ENCODE peak calls at places on chromosomes 16 and 17, in ten cellular contexts. J is progenitor cell of endocrine pancreas; P is stimulated activated CD8-positive, alpha-beta memory T cell treated with anti-CD3 and anti-CD28 coated beads, Interleukin-12 subunit alpha, Interleukin-12 subunit beta, amount 100 ng/mL, for 4 hours; D is anterior cingulate cortex; G is amygdala; L is NCI-H1105; F is NAMALWA; N is HAP-1; H is GDM1; E is cardiac muscle cell. C is an unnamed sample.

GRCh38 chr17:74807925-74808324 is 31.8 kb upstream of the NAT9 start:
- DNase-seq in J (no peak), P (no peak), D (no peak), G (no peak), L (peak; percentile 94), F (no peak), N (no peak), H (no peak), E (no peak), C (no peak)

GRCh38 chr17:59124665-59125064 is 18.0 kb upstream of the TRIM37 start:
- DNase-seq in J (no peak), P (no peak), D (no peak), G (no peak), L (no peak), F (no peak), N (no peak), H (no peak), E (no peak), C (no peak)

GRCh38 chr16:75483222-75483621 is 12.0 kb downstream of the CHST6 start:
- DNase-seq in J (no peak), P (no peak), D (no peak), G (no peak), L (no peak), F (no peak), N (no peak), H (no peak), E (no peak), C (no peak)

GRCh38 chr16:11395008-11395948 is 50.0 kb downstream of the RMI2 start:
- DNase-seq in J (no peak), P (no peak), D (no peak), G (no peak), L (no peak), F (no peak), N (no peak), H (no peak), E (no peak), C (no peak)

GRCh38 chr16:89700649-89701424 is 668 bp downstream of the SPATA2L start:
- DNase-seq in J (no peak), P (peak; percentile 28), D (no peak), G (no peak), L (peak; percentile 14), F (no peak), N (no peak), H (no peak), E (peak; percentile 36), C (no peak)

GRCh38 chr17:28718317-28718672 is 627 bp upstream of the RAB34 start:
- DNase-seq in J (peak; percentile 27), P (no peak), D (no peak), G (no peak), L (no peak), F (no peak), N (peak; percentile 38), H (no peak), E (peak; percentile 67), C (no peak)

GRCh38 chr16:65212240-65212639 is 90.4 kb upstream of the CDH11 start:
- DNase-seq in J (no peak), P (no peak), D (no peak), G (no peak), L (no peak), F (no peak), N (no peak), H (no peak), E (no peak), C (no peak)

GRCh38 chr17:71084219-71084618 is 914.9 kb downstream of the KCNJ2 start:
- DNase-seq in J (no peak), P (no peak), D (no peak), G (no peak), L (peak; percentile 11), F (peak; percentile 53), N (no peak), H (peak; percentile 12), E (peak; percentile 66), C (peak; percentile 27)

GRCh38 chr16:78778724-78779004 is 679.2 kb downstream of the WWOX start:
- DNase-seq in J (no peak), P (no peak), D (no peak), G (no peak), L (no peak), F (no peak), N (no peak), H (no peak), E (no peak), C (no peak)

GRCh38 chr17:66663041-66663494 is 171.8 kb upstream of the CACNG5 start:
- DNase-seq in J (no peak), P (no peak), D (no peak), G (no peak), L (no peak), F (no peak), N (no peak), H (no peak), E (no peak), C (no peak)

GRCh38 chr16:79175286-79176057 is 425.1 kb downstream of the MAF start:
- DNase-seq in J (no peak), P (no peak), D (no peak), G (no peak), L (no peak), F (no peak), N (no peak), H (no peak), E (no peak), C (no peak)

GRCh38 chr17:58679263-58680037 is 12.4 kb downstream of the TEX14 start:
- DNase-seq in J (no peak), P (no peak), D (no peak), G (no peak), L (no peak), F (no peak), N (peak; percentile 38), H (no peak), E (peak; percentile 90), C (no peak)

GRCh38 chr17:19327039-19327776 is 35.3 kb downstream of the B9D1 start:
- DNase-seq in J (no peak), P (no peak), D (no peak), G (no peak), L (no peak), F (no peak), N (no peak), H (no peak), E (peak; percentile 82), C (no peak)

GRCh38 chr17:2025220-2025621 is at the start of gene RTN4RL1:
- DNase-seq in J (peak; percentile 41), P (peak; percentile 53), D (peak; percentile 36), G (peak; percentile 67), L (peak; percentile 29), F (no peak), N (peak; percentile 84), H (peak; percentile 66), E (peak; percentile 63), C (no peak)

GRCh38 chr17:10186771-10187425 is 11.5 kb downstream of the GAS7 start:
- DNase-seq in J (no peak), P (no peak), D (no peak), G (no peak), L (no peak), F (no peak), N (no peak), H (no peak), E (no peak), C (no peak)

GRCh38 chr17:81373536-81374160 is 21.6 kb upstream of the BAHCC1 start:
- DNase-seq in J (no peak), P (no peak), D (no peak), G (no peak), L (no peak), F (no peak), N (no peak), H (no peak), E (no peak), C (no peak)

GRCh38 chr16:29806641-29807425 is 504 bp downstream of the MAZ start:
- DNase-seq in J (no peak), P (no peak), D (no peak), G (no peak), L (peak; percentile 56), F (peak; percentile 71), N (peak; percentile 70), H (peak; percentile 29), E (peak; percentile 48), C (peak; percentile 49)

GRCh38 chr17:17680477-17681186 is 626 bp upstream of the RAI1 start:
- DNase-seq in J (no peak), P (no peak), D (no peak), G (no peak), L (no peak), F (no peak), N (no peak), H (no peak), E (no peak), C (no peak)

GRCh38 chr16:84825896-84826557 is 6.2 kb downstream of the CRISPLD2 start:
- DNase-seq in J (no peak), P (no peak), D (no peak), G (no peak), L (no peak), F (no peak), N (no peak), H (no peak), E (no peak), C (no peak)

GRCh38 chr17:77528516-77529327 is 388.0 kb downstream of the SEC14L1 start:
- DNase-seq in J (peak; percentile 32), P (no peak), D (peak; percentile 35), G (peak; percentile 42), L (peak; percentile 51), F (no peak), N (peak; percentile 63), H (no peak), E (no peak), C (peak; percentile 67)

GRCh38 chr17:62681061-62681938 is 53.8 kb downstream of the MRC2 start:
- DNase-seq in J (no peak), P (no peak), D (no peak), G (no peak), L (no peak), F (no peak), N (no peak), H (no peak), E (no peak), C (no peak)

GRCh38 chr16:87844809-87845208 is 24.5 kb downstream of the SLC7A5 start:
- DNase-seq in J (no peak), P (no peak), D (no peak), G (no peak), L (no peak), F (no peak), N (no peak), H (no peak), E (no peak), C (no peak)

GRCh38 chr17:42894283-42895184 is 6.1 kb upstream of the G6PC1 start:
- DNase-seq in J (peak; percentile 14), P (no peak), D (no peak), G (no peak), L (no peak), F (no peak), N (no peak), H (no peak), E (no peak), C (no peak)

GRCh38 chr17:1592751-1593629 is 30.4 kb upstream of the PITPNA start:
- DNase-seq in J (no peak), P (no peak), D (no peak), G (no peak), L (no peak), F (peak; percentile 82), N (no peak), H (no peak), E (no peak), C (no peak)

GRCh38 chr17:3683054-3683511 is 12.9 kb downstream of the P2RX5 start:
- DNase-seq in J (no peak), P (peak; percentile 36), D (no peak), G (no peak), L (no peak), F (peak; percentile 70), N (no peak), H (no peak), E (peak; percentile 39), C (peak; percentile 45)

GRCh38 chr17:4143563-4144410 is 790 bp downstream of the CYB5D2 start:
- DNase-seq in J (peak; percentile 75), P (peak; percentile 83), D (peak; percentile 81), G (peak; percentile 83), L (peak; percentile 95), F (peak; percentile 87), N (peak; percentile 85), H (peak; percentile 90), E (peak; percentile 96), C (peak; percentile 77)

GRCh38 chr17:6666557-6666956 is 15.0 kb downstream of the C17orf100 start:
- DNase-seq in J (no peak), P (no peak), D (no peak), G (no peak), L (no peak), F (no peak), N (no peak), H (no peak), E (no peak), C (no peak)

GRCh38 chr17:6100146-6100545 is 30.0 kb downstream of the WSCD1 start:
- DNase-seq in J (no peak), P (no peak), D (no peak), G (no peak), L (no peak), F (no peak), N (no peak), H (no peak), E (no peak), C (no peak)

C was measured in neural crest cell.